ENCODE peak calls at places on chromosome 17, in nine cellular contexts. S is A549, T is H1, B is astrocyte, H is fibroblast of lung, I is right lobe of liver, L is trophoblast cell, V is mammary epithelial cell, D is heart left ventricle. P is an unnamed sample. For H3K4me1, the result is how much of the 10 kb centered on the place peaks cover.

GRCh38 chr17:38325221-38325851 is 18.4 kb downstream of the GPR179 start:
- DNase-seq in H (peak), B (no peak), S (no peak), V (no peak), T (no peak), I (peak), L (no peak), D (no peak), P (no peak)

GRCh38 chr17:40552806-40553693 is 12.2 kb downstream of the CCR7 start:
- DNase-seq in H (no peak), L (no peak), T (no peak), D (peak), S (no peak), I (peak), V (no peak), B (no peak), P (no peak)

GRCh38 chr17:42281571-42282096 is 5.4 kb upstream of the STAT5B start:
- DNase-seq in T (no peak), V (no peak), B (no peak), D (no peak), H (no peak), I (peak), L (no peak), S (no peak), P (no peak)

GRCh38 chr17:61420128-61420527 is 20.5 kb downstream of the TBX2 start:
- DNase-seq in L (no peak), D (no peak), V (no peak), H (no peak), T (no peak), S (no peak), I (no peak), B (no peak), P (no peak)

GRCh38 chr17:66416207-66416940 is 114.0 kb downstream of the PRKCA start:
- DNase-seq in H (no peak), L (no peak), S (no peak), B (no peak), T (no peak), I (no peak), D (no peak), V (no peak), P (no peak)

GRCh38 chr17:64063088-64063487 is 42.7 kb upstream of the ICAM2 start:
- DNase-seq in L (no peak), V (no peak), S (no peak), I (no peak), B (no peak), T (no peak), H (no peak), D (no peak), P (no peak)

GRCh38 chr17:7836596-7837374 is 2.8 kb downstream of the KDM6B start:
- DNase-seq in D (peak), B (peak), S (peak), H (peak), T (peak), L (peak), V (peak), I (peak), P (peak)

GRCh38 chr17:79036609-79037008 is 12.6 kb downstream of the C1QTNF1 start:
- DNase-seq in D (no peak), S (peak), L (no peak), I (no peak), H (peak), B (peak), V (peak), T (no peak), P (no peak)

GRCh38 chr17:47815106-47815918 is 6.3 kb downstream of the OSBPL7 start:
- DNase-seq in S (no peak), H (no peak), D (no peak), V (no peak), I (no peak), B (no peak), T (no peak), L (no peak), P (no peak)

GRCh38 chr17:17186051-17186450 is 20.1 kb downstream of the PLD6 start:
- DNase-seq in T (no peak), S (no peak), I (no peak), D (no peak), B (no peak), V (peak), H (no peak), L (peak), P (no peak)

GRCh38 chr17:66952031-66952524 is 12.4 kb upstream of the CACNG4 start:
- DNase-seq in V (peak), D (no peak), T (peak), I (no peak), B (peak), H (peak), L (peak), S (peak), P (no peak)

GRCh38 chr17:72681844-72682243 is 410.6 kb downstream of the SLC39A11 start:
- DNase-seq in L (no peak), T (no peak), H (no peak), I (no peak), V (no peak), D (no peak), S (no peak), B (no peak), P (no peak)

GRCh38 chr17:14744716-14745115 is 443.8 kb downstream of the HS3ST3B1 start:
- DNase-seq in S (no peak), L (peak), T (no peak), I (no peak), D (no peak), B (no peak), H (peak), V (no peak), P (no peak)

GRCh38 chr17:38908676-38909181 is 16.7 kb upstream of the LASP1NB start:
- DNase-seq in I (peak), D (no peak), H (no peak), V (peak), B (no peak), S (no peak), L (no peak), T (no peak), P (no peak)

GRCh38 chr17:20613905-20614304 is 34.4 kb downstream of the CDRT15L2 start:
- DNase-seq in T (no peak), L (no peak), D (no peak), S (no peak), B (no peak), H (no peak), I (no peak), V (no peak), P (no peak)

GRCh38 chr17:1783834-1784611 is 22.2 kb downstream of the SERPINF1 start:
- DNase-seq in B (peak), V (peak), I (peak), L (peak), S (peak), T (no peak), D (peak), H (peak), P (peak)

GRCh38 chr17:11589706-11590105 is 8.6 kb upstream of the DNAH9 start:
- DNase-seq in V (no peak), S (no peak), L (no peak), B (no peak), T (no peak), H (no peak), D (no peak), I (no peak), P (no peak)

GRCh38 chr17:80694085-80694991 is 149.7 kb downstream of the RPTOR start:
- DNase-seq in S (no peak), V (no peak), B (no peak), H (no peak), T (no peak), D (no peak), L (no peak), I (no peak), P (no peak)

GRCh38 chr17:7854078-7854777 is 638 bp upstream of the TMEM88 start:
- DNase-seq in B (no peak), L (no peak), H (no peak), S (no peak), I (peak), V (no peak), D (no peak), T (no peak), P (peak)

GRCh38 chr17:48539177-48539576 is 5.7 kb downstream of the HOXB2 start:
- DNase-seq in B (peak), T (no peak), L (no peak), D (no peak), H (peak), V (peak), I (no peak), S (no peak), P (no peak)

GRCh38 chr17:38569701-38570512 is 35.8 kb downstream of the SRCIN1 start:
- DNase-seq in B (no peak), I (no peak), L (no peak), D (no peak), S (no peak), H (no peak), V (no peak), T (no peak), P (no peak)

GRCh38 chr17:65023791-65024190 is 32.7 kb downstream of the GNA13 start:
- DNase-seq in V (peak), D (no peak), L (no peak), H (no peak), T (no peak), B (no peak), I (no peak), S (no peak), P (no peak)

GRCh38 chr17:48179071-48179945 is 71.7 kb downstream of the SNX11 start:
- DNase-seq in L (no peak), T (no peak), I (no peak), S (no peak), B (peak), D (no peak), V (no peak), H (no peak), P (no peak)

GRCh38 chr17:3534881-3535252 is 22.7 kb downstream of the TRPV3 start:
- DNase-seq in S (peak), I (no peak), V (no peak), B (no peak), L (no peak), H (peak), D (no peak), T (no peak), P (no peak)

GRCh38 chr17:74448774-74449173 is 16.9 kb downstream of the GPRC5C start:
- DNase-seq in D (no peak), B (no peak), L (no peak), S (no peak), T (no peak), H (no peak), I (no peak), V (no peak), P (no peak)
- H3K4me1 ChIP-seq in D (half or more), B (under half), L (under half), S (under half), T (under half), H (under half), I (under half), V (under half), P (under half)

GRCh38 chr17:82012482-82013295 is 10.0 kb downstream of the CENPX start:
- DNase-seq in T (no peak), I (no peak), V (no peak), B (no peak), H (peak), L (peak), S (no peak), D (no peak), P (no peak)
- H3K4me3 ChIP-seq in T (no peak), I (no peak), V (no peak), B (no peak), H (no peak), L (no peak), S (no peak), D (no peak), P (no peak)

GRCh38 chr17:44269118-44269794 is 1.3 kb upstream of the SLC4A1 start:
- DNase-seq in B (no peak), H (no peak), L (no peak), D (no peak), S (no peak), I (no peak), T (no peak), V (no peak), P (no peak)

GRCh38 chr17:44272321-44272951 is 4.5 kb upstream of the SLC4A1 start:
- DNase-seq in S (no peak), V (no peak), T (no peak), L (peak), B (no peak), I (no peak), D (no peak), H (no peak), P (no peak)

GRCh38 chr17:44273607-44274006 is 5.7 kb upstream of the SLC4A1 start:
- DNase-seq in L (peak), T (no peak), V (no peak), S (no peak), D (no peak), B (no peak), I (no peak), H (no peak), P (no peak)

GRCh38 chr17:44269795-44270320 is 1.9 kb upstream of the SLC4A1 start:
- DNase-seq in B (no peak), L (no peak), V (no peak), T (no peak), H (no peak), S (no peak), I (no peak), D (no peak), P (no peak)

DNA sequence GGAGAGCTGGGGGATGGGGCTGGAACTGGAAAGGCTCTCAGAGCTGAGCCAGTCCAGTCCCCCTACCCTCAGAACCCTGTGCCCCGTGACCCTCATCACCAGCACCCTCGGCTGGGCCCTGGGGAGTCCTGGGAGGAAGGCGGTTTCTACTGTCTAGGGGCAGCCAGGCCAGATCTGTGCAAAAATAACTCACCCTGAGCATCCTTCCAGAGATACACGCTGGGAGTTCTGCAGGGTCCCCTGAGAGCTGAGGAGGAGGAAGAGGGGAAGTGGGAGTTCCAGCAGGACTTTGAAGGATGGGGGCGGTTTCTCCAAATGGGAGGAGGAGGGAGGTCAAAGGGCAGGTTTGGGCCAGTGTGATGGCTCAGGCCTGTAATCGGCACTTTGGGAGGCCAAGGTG is 5.0 kb upstream of the SLC4A1 start:
- DNase-seq in I (no peak), H (no peak), B (no peak), S (no peak), L (peak), D (peak), V (no peak), T (no peak), P (no peak)
- H3K4me1 ChIP-seq in I (under half), H (under half), B (under half), S (under half), L (under half), D (under half), V (under half), T (under half), P (under half)

GRCh38 chr17:58666858-58667267 is 25.0 kb downstream of the TEX14 start:
- DNase-seq in S (peak), H (peak), V (no peak), D (peak), I (peak), L (peak), B (no peak), T (no peak), P (peak)

GRCh38 chr17:58667934-58668597 is 23.8 kb downstream of the TEX14 start:
- DNase-seq in V (peak), H (no peak), I (no peak), D (no peak), B (no peak), T (no peak), L (peak), S (no peak), P (no peak)

GRCh38 chr17:58669853-58670252 is 22.0 kb downstream of the TEX14 start:
- DNase-seq in V (no peak), L (no peak), S (no peak), T (no peak), I (no peak), D (no peak), B (no peak), H (no peak), P (no peak)

GRCh38 chr17:58668598-58668935 is 23.3 kb downstream of the TEX14 start:
- DNase-seq in T (no peak), I (no peak), H (no peak), B (no peak), D (no peak), L (peak), V (no peak), S (no peak), P (no peak)

DNA sequence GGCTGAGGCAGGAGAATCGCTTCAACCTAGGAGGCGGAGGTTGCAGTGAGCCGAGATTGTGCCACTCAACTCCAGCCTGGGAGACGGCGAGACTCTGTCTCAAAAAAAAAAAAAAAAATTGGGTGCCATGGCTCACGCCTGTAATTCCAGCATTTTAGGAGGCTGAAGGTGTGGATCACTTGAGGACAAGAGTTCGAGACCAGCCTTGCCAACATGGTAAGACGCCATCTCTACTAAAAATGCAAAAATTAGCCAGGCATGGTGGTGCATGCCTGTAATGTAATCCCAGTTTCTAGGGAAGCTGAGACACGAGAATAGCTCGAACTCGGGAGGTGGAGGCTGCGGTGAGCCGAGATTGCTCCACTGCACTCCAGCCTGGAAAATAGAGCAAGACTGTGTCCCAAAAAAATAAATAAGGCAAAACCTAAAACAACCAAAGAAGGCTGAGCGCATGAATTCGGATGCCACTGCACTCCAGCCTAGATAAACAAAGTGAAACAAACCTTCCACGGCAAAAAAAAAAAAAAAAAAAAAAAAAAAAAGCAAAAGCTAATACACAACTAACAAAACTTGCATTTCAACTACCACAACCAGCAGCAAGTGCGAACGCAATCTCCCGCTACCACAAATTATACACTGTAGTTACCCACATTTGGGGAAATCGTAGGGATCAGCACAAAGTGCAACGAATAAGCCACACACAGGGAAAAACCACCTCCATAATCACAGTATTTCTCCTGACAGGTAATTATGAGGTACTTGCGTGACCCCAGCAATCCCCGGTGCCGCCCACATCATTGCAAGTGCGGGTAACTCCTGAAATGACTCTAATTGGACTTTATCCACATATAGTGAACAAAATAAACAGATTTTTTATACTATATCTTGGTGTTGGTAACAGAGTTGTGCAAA is 25.6 kb downstream of the TEX14 start:
- DNase-seq in T (no peak), B (no peak), I (no peak), S (no peak), D (no peak), V (no peak), L (peak), H (no peak), P (no peak)
- H3K4me3 ChIP-seq in T (no peak), B (no peak), I (peak), S (peak), D (no peak), V (no peak), L (no peak), H (no peak), P (peak)